ENCODE peak calls at places on chromosomes 16 and 17, in six cellular contexts. K, X, C, V, P and O are unnamed samples.

GRCh38 chr17:56896968-56897359 is 16.9 kb downstream of the TRIM25 start:
- DNase-seq in K (no peak), V (no peak), P (no peak), X (no peak), C (no peak), O (no peak)

GRCh38 chr17:62822080-62822904 is 14.2 kb upstream of the MARCHF10 start:
- DNase-seq in V (no peak), C (no peak), X (no peak), K (no peak), P (no peak), O (no peak)

GRCh38 chr17:63390090-63390489 is 56.0 kb downstream of the CYB561 start:
- DNase-seq in P (no peak), V (no peak), X (no peak), C (no peak), K (no peak), O (no peak)

GRCh38 chr17:58082870-58083490 is at the start of gene DYNLL2:
- DNase-seq in C (peak), K (peak), V (peak), P (peak), X (peak), O (peak)

GRCh38 chr16:4898811-4899473 is 38.0 kb downstream of the PPL start:
- DNase-seq in P (no peak), K (no peak), C (no peak), X (no peak), V (no peak), O (no peak)

GRCh38 chr16:50121278-50121677 is 31.8 kb upstream of the TENT4B start:
- DNase-seq in K (no peak), P (no peak), V (no peak), X (no peak), C (no peak), O (no peak)

GRCh38 chr16:15644306-15644961 is 1.5 kb upstream of the MARF1 start:
- DNase-seq in X (no peak), K (no peak), C (no peak), P (peak), V (no peak), O (no peak)

GRCh38 chr16:5059386-5060072 is 6.2 kb downstream of the C16orf89 start:
- DNase-seq in C (no peak), X (no peak), V (no peak), P (no peak), K (no peak), O (no peak)

GRCh38 chr16:56314244-56314850 is 111.0 kb downstream of the AMFR start:
- DNase-seq in C (no peak), P (no peak), V (no peak), K (no peak), X (no peak), O (no peak)